ENCODE peak calls at places on chromosomes 12 and 14, in eight cellular contexts. O is BE2C; N is heart left ventricle; T is NCI-H748 treated with DMSO at 0.1 percent for 48 hours; C is NCI-H2107; Q is pons; B is D341Med; W is stimulated activated CD8-positive, alpha-beta memory T cell treated with anti-CD3 and anti-CD28 coated beads, Interleukin-4, amount 100 ng/mL, for 24 hours. Y is an unnamed sample.

GRCh38 chr14:40058916-40059897 is 627.0 kb upstream of the FBXO33 start:
- DNase-seq in Q (no peak), C (no peak), W (no peak), N (no peak), B (no peak), T (no peak), O (no peak), Y (no peak)

GRCh38 chr14:93045965-93046695 is 69.6 kb downstream of the ITPK1 start:
- DNase-seq in T (no peak), W (no peak), Q (no peak), N (no peak), C (no peak), O (peak; percentile 74), B (no peak), Y (no peak)

GRCh38 chr14:97602438-97603117 is 805.4 kb downstream of the VRK1 start:
- DNase-seq in N (peak; percentile 7), T (peak; percentile 17), C (no peak), Q (no peak), W (peak; percentile 22), O (no peak), B (no peak), Y (no peak)

GRCh38 chr12:2941524-2941923 is 17.7 kb upstream of the TEAD4 start:
- DNase-seq in Q (no peak), O (no peak), W (no peak), N (no peak), T (no peak), C (no peak), B (no peak), Y (no peak)

GRCh38 chr12:124713041-124713435 is 145.6 kb upstream of the NCOR2 start:
- DNase-seq in Q (peak; percentile 59), N (peak; percentile 68), T (no peak), W (no peak), O (no peak), B (no peak), C (no peak), Y (no peak)

GRCh38 chr14:101228949-101229541 is 325.5 kb upstream of the RTL1 start:
- DNase-seq in O (no peak), N (no peak), C (no peak), T (no peak), W (no peak), B (peak; percentile 30), Q (no peak), Y (no peak)

GRCh38 chr14:24078146-24078545 is 6.8 kb downstream of the CPNE6 start:
- DNase-seq in O (no peak), Q (no peak), C (no peak), B (peak; percentile 72), T (no peak), N (no peak), W (no peak), Y (no peak)

GRCh38 chr12:88298761-88299242 is 156.7 kb downstream of the TMTC3 start:
- DNase-seq in B (no peak), T (no peak), C (no peak), W (no peak), O (no peak), N (no peak), Q (no peak), Y (peak; percentile 25)

GRCh38 chr12:30694971-30695326 is 720 bp downstream of the IPO8 start:
- DNase-seq in Q (peak; percentile 30), T (no peak), C (peak; percentile 17), B (peak; percentile 62), W (no peak), N (peak; percentile 24), O (peak; percentile 50), Y (no peak)

Y was measured in stromal cell of bone marrow.